ENCODE peak calls at places on chromosome 22, in nine cellular contexts. One of them, this sample, is unnamed.

GRCh38 chr22:17167486-17167885 is 8.4 kb upstream of the HDHD5 start:
- DNase-seq in adrenal gland: peak
- DNase-seq in lower leg skin: no peak
- DNase-seq in stomach: peak
- DNase-seq in CD8-positive, alpha-beta T cell: no peak
- DNase-seq in pancreas: peak
- DNase-seq in left ventricle myocardium inferior: peak
- DNase-seq in choroid plexus epithelial cell: no peak
- DNase-seq in mammary epithelial cell: no peak
- DNase-seq in this sample: no peak

GRCh38 chr22:37484115-37485005 is 1.8 kb downstream of the MFNG start:
- DNase-seq in lower leg skin: peak
- DNase-seq in stomach: peak
- DNase-seq in choroid plexus epithelial cell: peak
- DNase-seq in pancreas: no peak
- DNase-seq in adrenal gland: peak
- DNase-seq in left ventricle myocardium inferior: peak
- DNase-seq in CD8-positive, alpha-beta T cell: peak
- DNase-seq in mammary epithelial cell: no peak
- DNase-seq in this sample: no peak

GRCh38 chr22:48239461-48240164 is 1477.2 kb downstream of the TBC1D22A start:
- DNase-seq in adrenal gland: no peak
- DNase-seq in pancreas: no peak
- DNase-seq in mammary epithelial cell: no peak
- DNase-seq in stomach: peak
- DNase-seq in left ventricle myocardium inferior: no peak
- DNase-seq in CD8-positive, alpha-beta T cell: no peak
- DNase-seq in lower leg skin: peak
- DNase-seq in choroid plexus epithelial cell: no peak
- DNase-seq in this sample: no peak

GRCh38 chr22:47593911-47594311 is 831.5 kb downstream of the TBC1D22A start:
- DNase-seq in CD8-positive, alpha-beta T cell: no peak
- DNase-seq in mammary epithelial cell: no peak
- DNase-seq in pancreas: no peak
- DNase-seq in left ventricle myocardium inferior: no peak
- DNase-seq in stomach: peak
- DNase-seq in adrenal gland: no peak
- DNase-seq in choroid plexus epithelial cell: no peak
- DNase-seq in lower leg skin: peak
- DNase-seq in this sample: no peak

GRCh38 chr22:42919199-42919598 is 62.1 kb upstream of the ARFGAP3 start:
- DNase-seq in adrenal gland: peak
- DNase-seq in lower leg skin: no peak
- DNase-seq in pancreas: peak
- DNase-seq in CD8-positive, alpha-beta T cell: no peak
- DNase-seq in left ventricle myocardium inferior: no peak
- DNase-seq in stomach: no peak
- DNase-seq in choroid plexus epithelial cell: no peak
- DNase-seq in mammary epithelial cell: peak
- DNase-seq in this sample: no peak

GRCh38 chr22:45246060-45246985 is 5.6 kb upstream of the KIAA0930 start:
- DNase-seq in stomach: peak
- DNase-seq in adrenal gland: peak
- DNase-seq in left ventricle myocardium inferior: no peak
- DNase-seq in mammary epithelial cell: peak
- DNase-seq in choroid plexus epithelial cell: peak
- DNase-seq in pancreas: peak
- DNase-seq in CD8-positive, alpha-beta T cell: no peak
- DNase-seq in lower leg skin: peak
- DNase-seq in this sample: peak

GRCh38 chr22:45738206-45738605 is 66.6 kb downstream of the ATXN10 start:
- DNase-seq in mammary epithelial cell: no peak
- DNase-seq in adrenal gland: no peak
- DNase-seq in CD8-positive, alpha-beta T cell: no peak
- DNase-seq in pancreas: no peak
- DNase-seq in choroid plexus epithelial cell: no peak
- DNase-seq in left ventricle myocardium inferior: no peak
- DNase-seq in lower leg skin: no peak
- DNase-seq in stomach: no peak
- DNase-seq in this sample: no peak

GRCh38 chr22:44276706-44277403 is 35.9 kb downstream of the SHISAL1 start:
- DNase-seq in mammary epithelial cell: no peak
- DNase-seq in choroid plexus epithelial cell: no peak
- DNase-seq in adrenal gland: no peak
- DNase-seq in stomach: no peak
- DNase-seq in lower leg skin: no peak
- DNase-seq in pancreas: no peak
- DNase-seq in left ventricle myocardium inferior: no peak
- DNase-seq in CD8-positive, alpha-beta T cell: no peak
- DNase-seq in this sample: no peak

GRCh38 chr22:37558815-37559214 is 1.5 kb upstream of the CDC42EP1 start:
- DNase-seq in pancreas: peak
- DNase-seq in left ventricle myocardium inferior: no peak
- DNase-seq in CD8-positive, alpha-beta T cell: no peak
- DNase-seq in stomach: no peak
- DNase-seq in adrenal gland: no peak
- DNase-seq in mammary epithelial cell: no peak
- DNase-seq in lower leg skin: no peak
- DNase-seq in choroid plexus epithelial cell: no peak
- DNase-seq in this sample: no peak

GRCh38 chr22:43850529-43850928 is 11.8 kb downstream of the SULT4A1 start:
- DNase-seq in stomach: peak
- DNase-seq in left ventricle myocardium inferior: no peak
- DNase-seq in mammary epithelial cell: no peak
- DNase-seq in choroid plexus epithelial cell: no peak
- DNase-seq in CD8-positive, alpha-beta T cell: no peak
- DNase-seq in lower leg skin: peak
- DNase-seq in pancreas: peak
- DNase-seq in adrenal gland: no peak
- DNase-seq in this sample: no peak

GRCh38 chr22:43370045-43370444 is 26.9 kb upstream of the SCUBE1 start:
- DNase-seq in CD8-positive, alpha-beta T cell: no peak
- DNase-seq in left ventricle myocardium inferior: no peak
- DNase-seq in choroid plexus epithelial cell: no peak
- DNase-seq in adrenal gland: no peak
- DNase-seq in lower leg skin: no peak
- DNase-seq in pancreas: no peak
- DNase-seq in stomach: no peak
- DNase-seq in mammary epithelial cell: no peak
- DNase-seq in this sample: no peak

GRCh38 chr22:38431266-38432010 is 23.6 kb downstream of the KCNJ4 start:
- DNase-seq in CD8-positive, alpha-beta T cell: no peak
- DNase-seq in stomach: no peak
- DNase-seq in lower leg skin: no peak
- DNase-seq in choroid plexus epithelial cell: no peak
- DNase-seq in adrenal gland: peak
- DNase-seq in left ventricle myocardium inferior: no peak
- DNase-seq in mammary epithelial cell: no peak
- DNase-seq in pancreas: no peak
- DNase-seq in this sample: no peak

GRCh38 chr22:26213826-26214225 is 44.6 kb downstream of the SEZ6L start:
- DNase-seq in pancreas: no peak
- DNase-seq in left ventricle myocardium inferior: no peak
- DNase-seq in lower leg skin: no peak
- DNase-seq in adrenal gland: no peak
- DNase-seq in stomach: no peak
- DNase-seq in mammary epithelial cell: no peak
- DNase-seq in CD8-positive, alpha-beta T cell: no peak
- DNase-seq in choroid plexus epithelial cell: no peak
- DNase-seq in this sample: no peak

DNA sequence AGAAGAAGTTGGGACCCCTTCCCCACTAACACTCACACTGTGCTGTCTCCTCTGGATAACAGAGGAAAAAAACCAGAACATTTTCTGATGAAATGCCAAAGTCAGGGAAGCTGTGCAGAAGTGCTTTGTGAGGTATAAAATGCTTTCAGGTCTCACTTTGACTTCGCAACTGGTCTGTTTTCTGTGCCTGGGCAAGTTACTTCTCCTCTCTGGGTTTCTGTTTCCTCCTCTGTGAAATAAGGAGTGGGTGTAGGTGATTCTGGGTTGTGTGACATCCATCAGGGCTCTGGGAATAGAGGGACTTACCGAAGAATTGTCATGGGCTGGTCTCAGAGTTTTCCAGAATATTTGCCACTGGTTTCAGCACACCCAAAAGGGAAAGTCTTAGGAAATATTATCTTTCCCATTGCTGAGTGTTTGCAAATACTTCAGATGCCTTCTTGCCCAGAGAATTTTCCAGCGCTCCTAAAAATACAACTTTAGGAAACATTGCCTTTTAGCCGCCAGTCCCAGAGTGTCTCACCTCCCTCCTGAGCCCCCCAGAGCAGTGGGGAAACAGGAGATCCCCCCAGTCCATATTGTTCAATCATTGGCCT is 118.5 kb downstream of the KIAA1671 start:
- DNase-seq in stomach: no peak
- DNase-seq in mammary epithelial cell: no peak
- DNase-seq in left ventricle myocardium inferior: no peak
- DNase-seq in pancreas: no peak
- DNase-seq in choroid plexus epithelial cell: no peak
- DNase-seq in CD8-positive, alpha-beta T cell: no peak
- DNase-seq in adrenal gland: no peak
- DNase-seq in lower leg skin: no peak
- DNase-seq in this sample: no peak
- H3K4me3 ChIP-seq in stomach: peak
- H3K4me3 ChIP-seq in mammary epithelial cell: no peak
- H3K4me3 ChIP-seq in left ventricle myocardium inferior: no peak
- H3K4me3 ChIP-seq in pancreas: no peak
- H3K4me3 ChIP-seq in choroid plexus epithelial cell: no peak
- H3K4me3 ChIP-seq in CD8-positive, alpha-beta T cell: no peak
- H3K4me3 ChIP-seq in adrenal gland: no peak
- H3K4me3 ChIP-seq in lower leg skin: no peak
- H3K4me3 ChIP-seq in this sample: no peak

GRCh38 chr22:19788661-19789225 is 28.2 kb downstream of the TBX1 start:
- DNase-seq in CD8-positive, alpha-beta T cell: no peak
- DNase-seq in lower leg skin: no peak
- DNase-seq in adrenal gland: no peak
- DNase-seq in stomach: no peak
- DNase-seq in mammary epithelial cell: no peak
- DNase-seq in pancreas: no peak
- DNase-seq in left ventricle myocardium inferior: no peak
- DNase-seq in choroid plexus epithelial cell: no peak
- DNase-seq in this sample: no peak

GRCh38 chr22:19786264-19786585 is 25.6 kb downstream of the TBX1 start:
- DNase-seq in adrenal gland: no peak
- DNase-seq in mammary epithelial cell: no peak
- DNase-seq in CD8-positive, alpha-beta T cell: no peak
- DNase-seq in choroid plexus epithelial cell: no peak
- DNase-seq in stomach: no peak
- DNase-seq in left ventricle myocardium inferior: no peak
- DNase-seq in pancreas: no peak
- DNase-seq in lower leg skin: no peak
- DNase-seq in this sample: no peak

GRCh38 chr22:19787849-19788141 is 27.2 kb downstream of the TBX1 start:
- DNase-seq in pancreas: peak
- DNase-seq in mammary epithelial cell: no peak
- DNase-seq in adrenal gland: no peak
- DNase-seq in stomach: no peak
- DNase-seq in CD8-positive, alpha-beta T cell: no peak
- DNase-seq in left ventricle myocardium inferior: no peak
- DNase-seq in choroid plexus epithelial cell: no peak
- DNase-seq in lower leg skin: no peak
- DNase-seq in this sample: no peak

GRCh38 chr22:19785461-19786263 is 25.1 kb downstream of the TBX1 start:
- DNase-seq in adrenal gland: no peak
- DNase-seq in mammary epithelial cell: no peak
- DNase-seq in choroid plexus epithelial cell: no peak
- DNase-seq in stomach: no peak
- DNase-seq in pancreas: peak
- DNase-seq in CD8-positive, alpha-beta T cell: no peak
- DNase-seq in lower leg skin: no peak
- DNase-seq in left ventricle myocardium inferior: no peak
- DNase-seq in this sample: no peak

DNA sequence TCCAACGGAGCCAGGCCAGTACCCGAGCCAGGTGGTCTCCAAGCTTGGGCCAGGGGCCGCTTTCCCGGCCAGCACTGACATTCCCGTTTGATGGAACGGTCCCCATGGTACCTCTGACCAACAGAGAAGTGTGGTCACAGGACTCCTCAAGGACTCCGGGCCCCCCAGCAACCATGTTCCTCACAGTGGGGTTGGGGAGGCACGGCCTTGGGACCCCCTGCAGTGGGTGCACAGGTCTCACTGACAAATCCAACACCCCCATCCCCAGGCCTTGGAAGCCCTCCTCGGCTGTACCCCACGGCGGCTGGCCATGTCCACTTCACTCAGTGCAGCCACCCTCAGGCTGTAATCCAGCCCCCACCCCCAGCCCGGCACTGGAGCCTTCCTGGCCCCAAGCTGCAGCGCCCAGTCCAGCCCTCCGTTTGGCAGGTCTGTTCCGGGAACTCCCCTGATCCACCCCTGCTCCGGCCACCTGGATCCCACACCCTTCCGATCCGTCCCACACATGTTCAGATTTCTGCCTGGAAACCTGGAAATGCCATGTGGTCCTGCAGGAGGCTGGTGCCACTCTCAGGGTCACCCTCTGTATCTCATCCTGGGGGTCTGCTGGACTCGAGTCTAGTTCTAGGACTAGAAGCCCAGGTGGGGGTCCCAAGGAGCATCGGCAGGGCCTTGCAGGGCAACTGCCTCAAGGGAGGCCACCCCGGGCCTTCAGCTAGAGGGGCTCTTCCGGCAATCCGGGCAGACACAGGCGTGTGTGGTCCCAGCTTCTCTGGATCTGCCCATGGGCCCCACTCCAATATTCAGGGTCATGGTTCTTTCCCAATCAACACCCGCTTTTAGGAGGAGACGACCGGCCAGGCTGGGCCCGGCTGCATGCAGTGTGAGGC is 26.6 kb downstream of the TBX1 start:
- DNase-seq in mammary epithelial cell: no peak
- DNase-seq in stomach: no peak
- DNase-seq in choroid plexus epithelial cell: no peak
- DNase-seq in pancreas: no peak
- DNase-seq in CD8-positive, alpha-beta T cell: no peak
- DNase-seq in lower leg skin: no peak
- DNase-seq in adrenal gland: no peak
- DNase-seq in left ventricle myocardium inferior: no peak
- DNase-seq in this sample: no peak
- TF ChIP-seq CTCF in mammary epithelial cell: no peak
- TF ChIP-seq CTCF in stomach: no peak
- TF ChIP-seq CTCF in choroid plexus epithelial cell: no peak
- TF ChIP-seq CTCF in pancreas: no peak
- TF ChIP-seq CTCF in CD8-positive, alpha-beta T cell: no peak
- TF ChIP-seq CTCF in lower leg skin: no peak
- TF ChIP-seq CTCF in adrenal gland: no peak
- TF ChIP-seq CTCF in left ventricle myocardium inferior: no peak
- TF ChIP-seq CTCF in this sample: no peak

GRCh38 chr22:41781508-41781906 is 19.0 kb upstream of the CCDC134 start:
- DNase-seq in lower leg skin: no peak
- DNase-seq in stomach: no peak
- DNase-seq in pancreas: no peak
- DNase-seq in choroid plexus epithelial cell: no peak
- DNase-seq in CD8-positive, alpha-beta T cell: peak
- DNase-seq in mammary epithelial cell: no peak
- DNase-seq in left ventricle myocardium inferior: no peak
- DNase-seq in adrenal gland: no peak
- DNase-seq in this sample: no peak
- H3K4me3 ChIP-seq in lower leg skin: no peak
- H3K4me3 ChIP-seq in stomach: peak
- H3K4me3 ChIP-seq in pancreas: no peak
- H3K4me3 ChIP-seq in choroid plexus epithelial cell: no peak
- H3K4me3 ChIP-seq in CD8-positive, alpha-beta T cell: peak
- H3K4me3 ChIP-seq in mammary epithelial cell: no peak
- H3K4me3 ChIP-seq in left ventricle myocardium inferior: no peak
- H3K4me3 ChIP-seq in adrenal gland: no peak
- H3K4me3 ChIP-seq in this sample: no peak

GRCh38 chr22:35411112-35411511 is 11.2 kb downstream of the MCM5 start:
- DNase-seq in left ventricle myocardium inferior: no peak
- DNase-seq in adrenal gland: no peak
- DNase-seq in lower leg skin: no peak
- DNase-seq in CD8-positive, alpha-beta T cell: no peak
- DNase-seq in stomach: no peak
- DNase-seq in choroid plexus epithelial cell: no peak
- DNase-seq in pancreas: no peak
- DNase-seq in mammary epithelial cell: no peak
- DNase-seq in this sample: no peak
- TF ChIP-seq CTCF in left ventricle myocardium inferior: peak
- TF ChIP-seq CTCF in adrenal gland: no peak
- TF ChIP-seq CTCF in lower leg skin: no peak
- TF ChIP-seq CTCF in CD8-positive, alpha-beta T cell: no peak
- TF ChIP-seq CTCF in stomach: no peak
- TF ChIP-seq CTCF in choroid plexus epithelial cell: peak
- TF ChIP-seq CTCF in pancreas: no peak
- TF ChIP-seq CTCF in mammary epithelial cell: no peak
- TF ChIP-seq CTCF in this sample: no peak